ENCODE peak calls at places on chromosomes 16 and 17, in five cellular contexts. I is effector memory CD4-positive, alpha-beta T cell; T is aorta; S is AG04450; X is GM23248. Y is an unnamed sample.
A peak's percentile ranks its signal among the peaks of the same experiment; 100 is the strongest.

GRCh38 chr16:67459066-67459857 is 21.7 kb downstream of the ATP6V0D1 start:
- DNase-seq in I (no peak), T (no peak), S (no peak), X (peak; percentile 33), Y (no peak)

GRCh38 chr17:31724026-31724425 is 135.0 kb downstream of the COPRS start:
- DNase-seq in I (no peak), T (no peak), S (no peak), X (peak; percentile 38), Y (peak; percentile 66)

GRCh38 chr17:10109146-10109545 is 89.3 kb downstream of the GAS7 start:
- DNase-seq in I (no peak), T (no peak), S (no peak), X (no peak), Y (no peak)

GRCh38 chr17:77423589-77424451 is 283.1 kb downstream of the SEC14L1 start:
- DNase-seq in I (no peak), T (peak; percentile 97), S (peak; percentile 93), X (peak; percentile 97), Y (peak; percentile 87)

GRCh38 chr16:47978491-47979490 is 177.0 kb downstream of the ABCC12 start:
- DNase-seq in I (no peak), T (no peak), S (no peak), X (no peak), Y (no peak)

GRCh38 chr16:71609066-71609465 is 16.9 kb upstream of the MARVELD3 start:
- DNase-seq in I (no peak), T (no peak), S (no peak), X (no peak), Y (no peak)

GRCh38 chr17:79005063-79005861 is 4.3 kb downstream of the CANT1 start:
- DNase-seq in I (no peak), T (peak; percentile 61), S (no peak), X (no peak), Y (no peak)

GRCh38 chr17:83152745-83153611 is 73.6 kb downstream of the METRNL start:
- DNase-seq in I (no peak), T (peak; percentile 83), S (no peak), X (no peak), Y (no peak)

GRCh38 chr17:72719582-72720493 is 372.6 kb downstream of the SLC39A11 start:
- DNase-seq in I (no peak), T (no peak), S (no peak), X (no peak), Y (peak; percentile 91)

GRCh38 chr17:75774988-75775668 is 9.5 kb upstream of the UNK start:
- DNase-seq in I (no peak), T (peak; percentile 67), S (no peak), X (no peak), Y (no peak)

DNA sequence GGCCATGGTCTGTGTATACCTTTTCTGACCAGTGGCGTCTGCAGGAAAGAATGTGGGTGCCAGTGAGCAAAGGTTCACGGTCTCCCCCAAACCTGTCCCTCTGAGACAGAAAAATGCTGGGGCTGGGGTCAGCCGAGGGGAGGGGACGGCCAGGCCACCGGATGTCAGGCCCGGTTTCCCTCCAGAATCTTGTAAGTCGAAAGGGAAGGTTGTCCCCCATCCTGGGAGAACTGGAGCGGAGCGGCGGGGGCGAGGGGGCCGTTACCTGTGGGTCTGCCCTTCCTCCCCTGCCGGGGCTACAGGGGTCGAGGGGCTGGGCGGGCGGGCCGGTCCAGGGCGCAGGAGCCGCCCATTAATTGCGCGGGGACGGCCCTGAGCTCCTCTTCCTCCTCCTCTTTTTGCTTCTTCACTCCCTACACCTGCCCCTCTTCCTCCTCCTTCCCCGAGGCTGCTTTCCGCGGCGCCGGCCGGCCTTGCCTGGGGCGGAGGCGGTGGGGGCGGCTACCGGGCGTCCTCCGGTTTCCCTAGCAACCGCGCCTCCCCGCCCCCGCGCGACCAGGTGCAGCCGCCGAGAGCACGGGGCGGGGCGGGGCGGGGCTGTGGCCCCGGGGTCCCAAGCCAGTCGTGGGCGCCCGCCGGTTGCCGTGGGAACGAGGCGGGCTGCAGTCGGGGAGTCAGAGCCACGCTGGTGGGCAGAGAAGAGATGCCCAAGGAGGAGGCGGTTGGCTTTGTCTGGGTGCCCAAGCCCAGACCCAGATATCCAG is at the start of gene MARCHF10:
- DNase-seq in I (no peak), T (peak; percentile 75), S (no peak), X (no peak), Y (no peak)
- H3K27ac ChIP-seq in I (no peak within 1 kb of the TSS), T (no peak within 1 kb of the TSS), S (no peak within 1 kb of the TSS), X (no peak within 1 kb of the TSS), Y (no peak within 1 kb of the TSS)

DNA sequence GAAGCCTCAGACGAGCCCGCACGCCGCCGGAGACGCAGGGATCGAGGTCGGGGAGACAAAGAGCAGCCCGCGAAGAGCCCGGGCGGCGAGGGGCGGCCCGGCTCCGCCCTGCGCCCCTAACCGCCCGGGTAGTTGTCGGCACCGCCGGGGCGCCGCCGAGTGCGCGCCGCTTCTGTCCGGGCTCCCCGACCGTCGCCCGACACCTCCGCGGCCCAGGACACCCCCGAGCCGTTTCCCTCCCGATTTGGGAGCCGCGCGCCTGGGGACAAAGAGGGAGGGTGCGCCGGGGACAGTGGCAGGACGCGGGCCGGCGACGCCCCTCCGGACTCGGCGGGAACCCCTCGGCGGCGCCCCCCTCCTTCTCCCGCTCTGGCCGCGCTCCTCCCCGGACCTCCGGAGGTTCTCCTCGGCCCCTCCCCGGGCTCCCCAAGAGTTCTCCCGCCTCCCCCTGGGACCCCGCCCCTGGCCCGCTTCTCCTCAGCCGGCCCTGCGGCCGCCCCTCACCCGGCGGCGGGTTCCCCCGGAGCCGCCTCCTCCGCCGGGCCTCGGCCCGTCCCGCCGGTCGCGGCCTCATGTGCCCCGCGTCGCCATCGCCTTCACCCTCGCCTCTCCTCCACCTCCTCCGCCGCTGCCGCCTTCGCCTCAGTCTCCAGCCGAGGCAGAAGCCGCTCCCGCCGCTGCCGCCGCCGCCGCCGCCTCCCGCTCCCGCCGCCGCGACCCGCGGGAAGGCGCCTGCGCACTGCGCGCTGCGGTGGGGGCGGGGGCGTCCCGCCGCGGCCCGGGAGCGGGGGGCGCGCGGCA is at the start of gene GJC1:
- DNase-seq in I (no peak), T (peak; percentile 86), S (no peak), X (peak; percentile 62), Y (no peak)
- H3K27ac ChIP-seq in I (no peak within 1 kb of the TSS), T (peak within 1 kb of the TSS; percentile 15), S (peak within 1 kb of the TSS; percentile 21), X (peak within 1 kb of the TSS; percentile 45), Y (peak within 1 kb of the TSS; percentile 47)

DNA sequence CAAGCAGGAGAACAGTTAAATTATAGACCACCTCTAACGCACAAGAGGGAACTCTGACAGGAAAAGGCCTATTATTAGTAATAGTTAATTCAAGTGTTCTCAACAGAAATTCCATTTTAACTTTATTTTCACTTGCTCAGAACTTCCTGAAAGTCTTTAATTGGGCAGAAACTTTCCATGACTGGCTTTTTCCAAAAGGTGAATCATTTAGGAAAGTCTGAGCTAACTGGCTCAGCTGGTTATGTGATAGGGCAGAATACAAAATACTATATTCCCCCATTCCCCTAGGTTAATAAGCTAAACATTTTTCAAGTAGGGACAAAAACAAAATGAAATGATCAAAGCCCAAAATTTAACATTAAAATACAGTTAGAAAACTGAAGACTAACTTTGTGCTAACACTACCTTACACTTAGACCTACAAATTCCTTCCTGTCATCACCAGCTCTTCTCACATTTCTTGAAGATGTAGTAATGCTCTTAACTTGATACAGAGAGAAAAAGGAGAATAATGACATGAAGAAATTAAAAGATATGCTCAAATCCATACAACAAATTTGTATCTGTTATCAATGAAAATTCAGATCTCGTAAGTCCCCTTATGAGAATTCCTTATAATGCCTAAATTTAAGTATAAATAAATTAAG is 31.0 kb downstream of the CFDP1 start:
- DNase-seq in I (no peak), T (no peak), S (no peak), X (peak; percentile 89), Y (peak; percentile 37)
- H3K27ac ChIP-seq in I (no peak overlapping the region), T (peak overlapping the region; percentile 98), S (no peak overlapping the region), X (peak overlapping the region; percentile 89), Y (peak overlapping the region; percentile 77)

DNA sequence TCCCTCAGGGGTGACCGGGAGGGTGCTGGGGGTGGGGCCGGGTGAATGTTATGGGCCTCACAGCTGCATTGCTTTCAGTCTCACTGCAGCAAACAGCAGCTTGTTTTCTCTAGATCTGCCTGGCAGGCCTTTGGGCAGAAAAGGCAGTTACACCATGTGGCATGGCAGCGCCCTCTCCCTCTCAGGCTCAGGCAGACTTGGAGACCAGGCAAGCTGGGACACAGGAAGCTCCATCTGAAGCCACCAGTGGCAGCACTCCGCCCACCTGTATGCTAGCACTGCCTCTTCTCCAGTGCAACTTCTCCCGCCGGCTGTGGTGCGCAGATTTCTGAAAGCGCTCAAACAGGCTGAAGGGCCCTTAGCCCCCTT is 66.4 kb downstream of the MPRIP start:
- DNase-seq in I (no peak), T (no peak), S (no peak), X (peak; percentile 21), Y (no peak)
- H3K27ac ChIP-seq in I (peak overlapping the region; percentile 18), T (no peak overlapping the region), S (peak overlapping the region; percentile 77), X (peak overlapping the region; percentile 30), Y (no peak overlapping the region)

DNA sequence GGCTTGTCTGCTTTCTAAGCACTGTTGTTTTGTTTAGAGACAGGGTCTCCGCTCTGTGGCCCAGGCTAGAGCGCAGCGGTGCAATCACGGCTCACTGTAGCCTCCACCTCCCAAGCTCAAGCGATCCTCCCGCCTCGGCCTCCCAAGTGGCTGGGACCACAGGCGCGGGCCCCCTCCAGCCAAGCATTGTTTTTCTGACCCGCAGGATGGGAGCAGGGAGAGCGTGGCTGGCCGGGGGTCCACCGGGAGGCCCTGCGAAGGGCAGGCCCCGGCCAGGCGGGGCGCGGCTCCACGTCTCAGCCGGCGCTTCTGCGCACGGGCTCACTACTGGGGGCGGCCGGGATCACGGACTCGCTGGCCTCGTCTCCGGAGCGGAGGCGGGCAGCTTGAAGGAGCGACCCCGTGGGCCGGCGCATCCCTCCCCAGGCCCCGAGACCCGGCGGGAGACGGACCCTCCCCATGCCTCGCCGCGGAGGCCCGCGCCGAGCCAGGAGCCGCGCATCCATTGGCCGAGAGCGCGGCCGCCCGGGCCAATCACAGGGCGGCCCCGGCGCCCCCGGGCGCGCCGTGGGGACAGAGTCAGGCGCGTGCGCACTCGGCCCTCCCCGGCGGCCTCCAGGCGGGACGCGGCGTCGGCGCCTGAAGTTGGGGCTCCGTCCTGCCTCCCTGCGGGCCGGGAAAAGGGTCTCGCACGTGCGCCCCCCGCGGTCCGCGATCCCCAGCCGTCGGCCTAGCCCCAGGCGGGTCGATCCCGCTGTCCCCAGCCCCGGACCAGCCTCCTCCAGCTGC is 24.9 kb downstream of the ACTG1 start:
- DNase-seq in I (peak; percentile 51), T (peak; percentile 94), S (no peak), X (peak; percentile 92), Y (no peak)
- H3K27ac ChIP-seq in I (peak overlapping the region; percentile 48), T (no peak overlapping the region), S (no peak overlapping the region), X (peak overlapping the region; percentile 27), Y (peak overlapping the region; percentile 58)

GRCh38 chr17:67801626-67802175 is 23.6 kb upstream of the BPTF start:
- DNase-seq in I (no peak), T (no peak), S (no peak), X (no peak), Y (no peak)
- H3K27ac ChIP-seq in I (no peak overlapping the region), T (no peak overlapping the region), S (no peak overlapping the region), X (no peak overlapping the region), Y (no peak overlapping the region)

GRCh38 chr17:30530346-30531025 is 53.3 kb downstream of the GOSR1 start:
- DNase-seq in I (no peak), T (no peak), S (peak; percentile 23), X (peak; percentile 79), Y (peak; percentile 47)
- H3K27ac ChIP-seq in I (no peak overlapping the region), T (no peak overlapping the region), S (peak overlapping the region; percentile 2), X (peak overlapping the region; percentile 20), Y (no peak overlapping the region)

GRCh38 chr16:60091076-60091475 is 1357.0 kb upstream of the GOT2 start:
- DNase-seq in I (no peak), T (no peak), S (no peak), X (no peak), Y (no peak)
- H3K27ac ChIP-seq in I (no peak overlapping the region), T (no peak overlapping the region), S (no peak overlapping the region), X (no peak overlapping the region), Y (no peak overlapping the region)

Y was measured in brain microvascular endothelial cell.